ENCODE peak calls at places on chromosomes 13 and 19, in five cellular contexts. O, F, U, G and M are unnamed samples.

GRCh38 chr19:10543420-10544241 is at the start of gene ATG4D:
- DNase-seq in O (peak; percentile 76), F (peak; percentile 24), U (peak; percentile 48), G (no peak), M (no peak)

GRCh38 chr13:42266464-42266863 is 5.5 kb upstream of the AKAP11 start:
- DNase-seq in O (peak; percentile 69), F (peak; percentile 6), U (no peak), G (peak; percentile 19), M (no peak)

GRCh38 chr13:75010941-75011340 is 471.0 kb downstream of the TBC1D4 start:
- DNase-seq in O (no peak), F (no peak), U (no peak), G (no peak), M (no peak)

GRCh38 chr13:21034602-21035190 is 26.7 kb downstream of the LATS2 start:
- DNase-seq in O (peak; percentile 41), F (no peak), U (no peak), G (no peak), M (peak; percentile 19)

GRCh38 chr19:56132316-56132822 is 8.7 kb upstream of the ZNF444 start:
- DNase-seq in O (no peak), F (no peak), U (no peak), G (peak; percentile 20), M (no peak)

GRCh38 chr13:73399347-73400216 is 340.8 kb downstream of the KLF5 start:
- DNase-seq in O (no peak), F (no peak), U (no peak), G (no peak), M (no peak)

GRCh38 chr19:14185158-14185557 is 20.8 kb downstream of the ADGRL1 start:
- DNase-seq in O (no peak), F (no peak), U (no peak), G (no peak), M (no peak)

GRCh38 chr19:18282788-18283141 is 1.3 kb upstream of the JUND start:
- DNase-seq in O (no peak), F (no peak), U (no peak), G (no peak), M (no peak)

GRCh38 chr13:112486386-112487126 is 101.4 kb downstream of the TUBGCP3 start:
- DNase-seq in O (peak; percentile 74), F (peak; percentile 4), U (no peak), G (no peak), M (no peak)

GRCh38 chr13:20566424-20566916 is 487 bp upstream of the IFT88 start:
- DNase-seq in O (no peak), F (peak; percentile 69), U (no peak), G (peak; percentile 19), M (no peak)